ENCODE peak calls at places on chromosomes 3 and 15, in ten cellular contexts. F, G, L, X, V, B, K, U, O and N are unnamed samples.

GRCh38 chr3:171646357-171647133 is 163.7 kb downstream of the PLD1 start:
- DNase-seq in F (no peak), G (no peak), L (no peak), X (no peak), V (peak), B (no peak), K (no peak), U (no peak), O (peak), N (peak)

GRCh38 chr3:23203651-23204111 is 554 bp downstream of the UBE2E2 start:
- DNase-seq in F (no peak), G (no peak), L (no peak), X (peak), V (peak), B (peak), K (peak), U (peak), O (no peak), N (no peak)

GRCh38 chr3:188881954-188882641 is 289.7 kb upstream of the TPRG1 start:
- DNase-seq in F (no peak), G (no peak), L (no peak), X (no peak), V (peak), B (no peak), K (no peak), U (no peak), O (peak), N (peak)

GRCh38 chr15:76147906-76148553 is 88.2 kb downstream of the TMEM266 start:
- DNase-seq in F (no peak), G (peak), L (no peak), X (peak), V (peak), B (peak), K (peak), U (peak), O (peak), N (no peak)

GRCh38 chr3:160564205-160564922 is 1.0 kb downstream of the KPNA4 start:
- DNase-seq in F (no peak), G (peak), L (no peak), X (no peak), V (peak), B (peak), K (peak), U (no peak), O (peak), N (no peak)

GRCh38 chr3:150911780-150912179 is 6.5 kb upstream of the MINDY4B start:
- DNase-seq in F (no peak), G (no peak), L (no peak), X (no peak), V (no peak), B (no peak), K (no peak), U (no peak), O (no peak), N (no peak)

GRCh38 chr3:189144645-189145044 is 27.1 kb upstream of the TPRG1 start:
- DNase-seq in F (no peak), G (no peak), L (no peak), X (no peak), V (peak), B (no peak), K (no peak), U (no peak), O (peak), N (peak)

GRCh38 chr3:174533286-174533685 is 325.8 kb upstream of the NAALADL2 start:
- DNase-seq in F (no peak), G (no peak), L (no peak), X (no peak), V (peak), B (no peak), K (no peak), U (no peak), O (peak), N (peak)

GRCh38 chr15:59352683-59353082 is 20.0 kb downstream of the MYO1E start:
- DNase-seq in F (no peak), G (no peak), L (no peak), X (no peak), V (no peak), B (no peak), K (no peak), U (no peak), O (no peak), N (no peak)

GRCh38 chr3:30644615-30645014 is 38.2 kb downstream of the TGFBR2 start:
- DNase-seq in F (no peak), G (no peak), L (no peak), X (peak), V (peak), B (no peak), K (no peak), U (no peak), O (peak), N (peak)

GRCh38 chr15:90870354-90871096 is 2.1 kb downstream of the FURIN start:
- DNase-seq in F (no peak), G (peak), L (no peak), X (no peak), V (peak), B (no peak), K (no peak), U (no peak), O (peak), N (peak)

GRCh38 chr3:19652336-19652735 is 281.7 kb downstream of the EFHB start:
- DNase-seq in F (no peak), G (peak), L (no peak), X (no peak), V (no peak), B (no peak), K (no peak), U (no peak), O (no peak), N (no peak)

GRCh38 chr3:122294365-122294764 is 30.7 kb upstream of the CSTA start:
- DNase-seq in F (no peak), G (no peak), L (no peak), X (no peak), V (no peak), B (no peak), K (no peak), U (no peak), O (no peak), N (no peak)

GRCh38 chr3:14245240-14245639 is 66.6 kb downstream of the LSM3 start:
- DNase-seq in F (no peak), G (peak), L (no peak), X (no peak), V (no peak), B (no peak), K (no peak), U (no peak), O (no peak), N (no peak)

GRCh38 chr3:128503751-128504532 is 10.9 kb upstream of the GATA2 start:
- DNase-seq in F (no peak), G (no peak), L (no peak), X (peak), V (no peak), B (no peak), K (no peak), U (no peak), O (no peak), N (no peak)